ENCODE peak calls at places on chromosomes 12 and 14, in five cellular contexts. A is endothelial cell, V is colonic mucosa, K is cardiac muscle cell, E is type B pancreatic cell. L is an unnamed sample.

GRCh38 chr12:6925543-6926279 is 2.0 kb upstream of the ATN1 start:
- DNase-seq in A (peak), V (peak), K (peak), E (no peak), L (peak)

GRCh38 chr14:51448831-51449665 is 202.7 kb upstream of the FRMD6 start:
- DNase-seq in A (no peak), V (no peak), K (peak), E (no peak), L (no peak)

GRCh38 chr12:80946591-80946990 is 8.9 kb upstream of the LIN7A start:
- DNase-seq in A (no peak), V (no peak), K (peak), E (no peak), L (no peak)

GRCh38 chr12:119594399-119594730 is 791 bp downstream of the TMEM233 start:
- DNase-seq in A (peak), V (no peak), K (peak), E (no peak), L (peak)

GRCh38 chr14:63672417-63673180 is 30.9 kb upstream of the WDR89 start:
- DNase-seq in A (no peak), V (no peak), K (no peak), E (no peak), L (no peak)

GRCh38 chr12:53379389-53380103 is 430 bp upstream of the SP1 start:
- DNase-seq in A (peak), V (peak), K (peak), E (peak), L (peak)

GRCh38 chr12:120597861-120598260 is 16.7 kb upstream of the POP5 start:
- DNase-seq in A (no peak), V (no peak), K (no peak), E (no peak), L (no peak)

GRCh38 chr12:42779186-42779859 is 189.8 kb upstream of the PRICKLE1 start:
- DNase-seq in A (no peak), V (no peak), K (peak), E (no peak), L (no peak)

GRCh38 chr12:24768415-24768814 is 180.5 kb downstream of the BCAT1 start:
- DNase-seq in A (no peak), V (no peak), K (no peak), E (no peak), L (no peak)

GRCh38 chr14:71726639-71727085 is 205.6 kb upstream of the RGS6 start:
- DNase-seq in A (no peak), V (no peak), K (no peak), E (no peak), L (no peak)

GRCh38 chr14:69325646-69326265 is 65.8 kb downstream of the GALNT16 start:
- DNase-seq in A (peak), V (no peak), K (no peak), E (peak), L (no peak)

GRCh38 chr12:129152291-129153075 is 299.2 kb downstream of the GLT1D1 start:
- DNase-seq in A (no peak), V (no peak), K (no peak), E (no peak), L (no peak)

GRCh38 chr12:127360580-127360979 is 906.4 kb upstream of the TMEM132C start:
- DNase-seq in A (no peak), V (no peak), K (no peak), E (no peak), L (no peak)

GRCh38 chr12:127362121-127362520 is 904.8 kb upstream of the TMEM132C start:
- DNase-seq in A (no peak), V (no peak), K (no peak), E (no peak), L (no peak)

DNA sequence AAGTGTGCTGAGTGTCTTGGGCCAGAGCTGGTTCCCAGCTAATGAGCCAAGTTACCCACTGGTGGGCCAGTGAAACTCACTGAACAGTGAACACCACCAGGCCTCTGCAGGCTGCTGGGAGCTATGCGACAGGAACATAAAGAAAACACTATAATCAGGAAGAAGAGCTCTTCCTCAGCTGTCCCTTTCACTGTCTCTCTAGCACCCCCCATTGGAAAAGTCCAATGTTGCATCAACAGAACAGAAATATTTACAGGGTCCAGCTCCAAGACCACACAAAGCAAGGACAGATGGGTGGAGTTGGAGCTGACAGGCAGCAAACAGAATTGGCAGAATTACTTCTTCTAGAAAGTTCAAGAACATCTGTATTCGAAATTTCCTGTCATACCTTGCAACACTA is 903.6 kb upstream of the TMEM132C start:
- DNase-seq in A (no peak), V (no peak), K (no peak), E (no peak), L (no peak)
- TF ChIP-seq CTCF in A (no peak), V (no peak), K (no peak), E (peak), L (peak)

GRCh38 chr12:109462868-109463692 is 14.0 kb downstream of the KCTD10 start:
- DNase-seq in A (peak), V (peak), K (peak), E (no peak), L (peak)
- TF ChIP-seq CTCF in A (no peak), V (no peak), K (no peak), E (no peak), L (no peak)

DNA sequence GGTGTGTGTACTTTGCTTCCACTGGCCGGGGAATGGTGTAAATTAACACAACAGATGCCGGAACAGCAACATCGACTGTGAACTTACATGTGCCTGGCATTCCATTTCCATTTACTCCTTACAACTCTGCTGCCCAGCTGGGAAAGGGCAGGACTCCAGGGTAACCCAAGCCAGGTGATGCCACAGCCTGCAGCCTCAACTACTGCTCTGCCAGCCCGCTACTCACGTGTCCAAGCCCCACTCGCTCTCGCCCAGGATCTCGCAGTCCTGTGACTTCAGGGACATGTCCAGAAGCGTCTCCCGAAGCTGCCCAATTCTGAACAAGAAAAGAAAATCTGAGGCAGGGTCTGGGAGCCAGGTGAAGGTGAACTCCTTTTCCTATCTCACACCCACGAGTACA is 10.7 kb downstream of the ABCD4 start:
- DNase-seq in A (no peak), V (no peak), K (no peak), E (no peak), L (no peak)
- TF ChIP-seq CTCF in A (no peak), V (no peak), K (no peak), E (no peak), L (no peak)

GRCh38 chr12:8562310-8562709 is 21.6 kb upstream of the CLEC4E start:
- DNase-seq in A (no peak), V (no peak), K (no peak), E (no peak), L (no peak)
- TF ChIP-seq CTCF in A (no peak), V (no peak), K (no peak), E (no peak), L (no peak)

GRCh38 chr14:76844223-76844622 is 18.0 kb downstream of the LRRC74A start:
- DNase-seq in A (peak), V (no peak), K (peak), E (no peak), L (no peak)

GRCh38 chr14:76846331-76847047 is 20.3 kb downstream of the LRRC74A start:
- DNase-seq in A (no peak), V (no peak), K (no peak), E (no peak), L (no peak)

DNA sequence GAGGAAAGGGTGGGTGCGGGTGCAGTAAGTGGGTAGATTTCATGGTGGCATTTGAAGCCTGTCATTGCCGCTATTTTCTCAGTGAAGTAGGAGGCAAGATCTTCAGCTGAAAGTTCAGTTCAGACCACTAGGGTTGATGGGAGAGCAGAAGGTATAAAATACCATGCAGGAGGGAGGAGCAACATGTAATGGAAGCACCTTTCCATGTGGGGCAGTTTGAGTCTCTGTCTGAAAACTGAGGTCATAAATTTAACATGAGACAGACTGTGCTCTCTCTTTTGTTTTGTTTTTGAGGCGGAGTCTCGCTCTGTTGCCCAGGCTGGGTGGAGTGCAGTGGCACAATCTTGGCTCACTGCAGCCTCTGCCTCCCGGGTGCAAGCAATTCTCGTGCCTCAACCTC is 22.7 kb downstream of the LRRC74A start:
- DNase-seq in A (no peak), V (no peak), K (no peak), E (no peak), L (no peak)
- TF ChIP-seq CTCF in A (no peak), V (no peak), K (no peak), E (no peak), L (no peak)

GRCh38 chr14:21990116-21990515 is 316.5 kb upstream of the OR4E1 start:
- DNase-seq in A (no peak), V (no peak), K (peak), E (no peak), L (no peak)
- TF ChIP-seq CTCF in A (peak), V (no peak), K (peak), E (peak), L (peak)

DNA sequence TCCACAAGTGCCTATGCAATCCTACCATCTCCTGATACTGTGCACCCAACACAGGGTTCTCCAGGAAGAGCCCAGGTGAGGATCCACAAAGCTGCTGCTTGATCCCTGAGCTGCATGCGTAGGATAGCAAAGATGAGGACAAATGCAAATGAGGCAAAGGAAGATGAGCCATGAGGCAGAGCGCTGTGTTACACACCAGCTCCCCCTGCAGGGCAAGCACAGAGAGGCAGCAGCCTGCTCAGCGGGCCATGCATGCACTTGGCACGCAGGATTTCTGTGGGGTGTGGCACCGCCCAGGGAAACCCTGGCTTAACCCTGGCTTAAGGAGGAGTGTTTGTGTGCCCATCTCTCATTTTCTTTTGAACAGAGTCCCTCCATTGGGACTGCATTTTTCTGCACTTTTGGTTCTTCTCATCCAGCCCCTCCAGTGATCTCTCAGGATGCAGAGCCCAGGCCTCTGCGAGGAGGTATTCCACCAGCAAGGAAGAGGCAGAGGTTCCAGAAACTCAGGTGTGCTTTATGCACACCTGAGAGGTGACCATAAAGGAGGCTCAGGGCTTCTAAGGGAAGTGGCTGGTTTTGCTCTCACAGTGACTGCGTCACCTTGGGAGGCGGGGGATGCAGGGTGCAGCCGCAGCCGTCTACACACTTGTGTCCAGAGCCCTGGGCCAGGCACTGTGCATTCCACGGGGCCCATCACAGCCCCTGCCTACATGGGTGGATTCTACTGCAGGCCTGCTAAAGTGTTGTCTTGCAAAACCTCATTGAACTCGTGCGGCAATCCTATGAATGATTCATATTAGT is 973.3 kb upstream of the TMEM132C start:
- DNase-seq in A (no peak), V (peak), K (peak), E (no peak), L (peak)
- TF ChIP-seq CTCF in A (no peak), V (peak), K (peak), E (peak), L (peak)

GRCh38 chr14:31084385-31084784 is 58.2 kb upstream of the STRN3 start:
- DNase-seq in A (no peak), V (no peak), K (no peak), E (no peak), L (peak)
- TF ChIP-seq CTCF in A (no peak), V (no peak), K (no peak), E (no peak), L (no peak)

GRCh38 chr12:48865441-48866290 is at the start of gene RND1:
- DNase-seq in A (peak), V (peak), K (peak), E (peak), L (peak)
- TF ChIP-seq CTCF in A (no peak), V (no peak), K (peak), E (peak), L (no peak)

GRCh38 chr14:96309128-96309906 is 53.3 kb downstream of the BDKRB1 start:
- DNase-seq in A (no peak), V (peak), K (no peak), E (no peak), L (no peak)

GRCh38 chr14:96303981-96304380 is 48.0 kb downstream of the BDKRB1 start:
- DNase-seq in A (no peak), V (no peak), K (no peak), E (no peak), L (no peak)

GRCh38 chr14:96307434-96307833 is 51.4 kb downstream of the BDKRB1 start:
- DNase-seq in A (no peak), V (no peak), K (no peak), E (no peak), L (no peak)

GRCh38 chr14:96309907-96310330 is 53.2 kb downstream of the ATG2B start:
- DNase-seq in A (no peak), V (no peak), K (no peak), E (no peak), L (no peak)

DNA sequence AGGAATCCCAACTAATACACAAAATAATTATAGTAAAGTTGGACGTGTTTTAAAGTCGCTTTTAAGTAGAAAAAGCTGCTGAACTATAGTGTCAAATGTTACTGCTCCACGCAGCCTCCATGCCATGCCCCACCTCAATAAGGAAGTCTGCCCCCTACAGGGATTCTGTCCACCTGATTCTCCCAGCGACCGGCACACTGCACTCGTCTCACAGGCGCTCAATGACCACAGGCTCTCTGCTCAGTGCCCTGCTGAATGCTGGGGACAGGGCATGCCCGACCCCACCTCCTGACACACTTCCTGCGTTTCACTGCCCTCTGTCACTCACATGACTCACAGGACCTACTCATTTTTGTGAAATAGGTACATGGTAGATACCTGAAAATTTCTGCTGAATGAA is 48.9 kb downstream of the BDKRB1 start:
- DNase-seq in A (peak), V (no peak), K (no peak), E (no peak), L (peak)
- TF ChIP-seq CTCF in A (peak), V (no peak), K (no peak), E (no peak), L (peak)